ENCODE peak calls at places on chromosomes 13 and 19, in four cellular contexts. J is stimulated activated naive B cell treated with anti-CD40 and anti-IgM and Interleukin-4, amounts not matched to agents 10 μg/mL and 1 μg/mL and 100 μg/mL, for 72 hours; T is cardiac fibroblast; P is progenitor cell of endocrine pancreas. E is an unnamed sample.

GRCh38 chr13:44311011-44311481 is 62.6 kb upstream of the SERP2 start:
- DNase-seq in J (no peak), T (peak; percentile 48), P (no peak), E (peak; percentile 65)

GRCh38 chr13:111469916-111470506 is 149.6 kb downstream of the TEX29 start:
- DNase-seq in J (no peak), T (no peak), P (no peak), E (no peak)

GRCh38 chr19:18097993-18098890 is 664 bp downstream of the MAST3 start:
- DNase-seq in J (no peak), T (no peak), P (no peak), E (no peak)

GRCh38 chr19:8500158-8500557 is 2.3 kb downstream of the PRAM1 start:
- DNase-seq in J (no peak), T (no peak), P (no peak), E (no peak)

GRCh38 chr13:44421853-44422525 is 48.4 kb downstream of the SERP2 start:
- DNase-seq in J (no peak), T (no peak), P (no peak), E (no peak)

GRCh38 chr19:21460686-21461085 is 44.7 kb upstream of the ZNF429 start:
- DNase-seq in J (no peak), T (no peak), P (no peak), E (no peak)

GRCh38 chr13:46380242-46380641 is 6.8 kb downstream of the RUBCNL start:
- DNase-seq in J (no peak), T (no peak), P (no peak), E (no peak)

GRCh38 chr13:29937836-29938235 is 87.4 kb upstream of the UBL3 start:
- DNase-seq in J (no peak), T (no peak), P (no peak), E (no peak)

GRCh38 chr19:15466851-15467733 is 2.7 kb upstream of the RASAL3 start:
- DNase-seq in J (peak; percentile 23), T (peak; percentile 88), P (no peak), E (peak; percentile 72)

E was measured in fibroblast of the aortic adventitia.